ENCODE peak calls at places on chromosomes 16 and 17, in seven cellular contexts. One of them, this sample, is unnamed.

GRCh38 chr16:81913222-81913621 is 98.0 kb downstream of the SDR42E1 start:
- DNase-seq in mesenchymal stem cell: no peak
- DNase-seq in IMR-90: no peak
- DNase-seq in H1: no peak
- DNase-seq in trophoblast cell: no peak
- DNase-seq in H9: no peak
- DNase-seq in mesendoderm: no peak
- DNase-seq in this sample: no peak

GRCh38 chr16:87765473-87765775 is 362 bp downstream of the KLHDC4 start:
- DNase-seq in H9: no peak
- DNase-seq in H1: no peak
- DNase-seq in trophoblast cell: no peak
- DNase-seq in mesendoderm: peak
- DNase-seq in IMR-90: peak
- DNase-seq in mesenchymal stem cell: peak
- DNase-seq in this sample: no peak

GRCh38 chr17:81483085-81483861 is 29.3 kb downstream of the ACTG1 start:
- DNase-seq in H9: peak
- DNase-seq in IMR-90: no peak
- DNase-seq in mesenchymal stem cell: peak
- DNase-seq in mesendoderm: no peak
- DNase-seq in H1: peak
- DNase-seq in trophoblast cell: no peak
- DNase-seq in this sample: no peak

GRCh38 chr16:11672206-11673090 is 4.2 kb downstream of the SNN start:
- DNase-seq in mesenchymal stem cell: no peak
- DNase-seq in trophoblast cell: no peak
- DNase-seq in IMR-90: no peak
- DNase-seq in H1: no peak
- DNase-seq in mesendoderm: no peak
- DNase-seq in H9: no peak
- DNase-seq in this sample: no peak

GRCh38 chr17:49742256-49742655 is 21.7 kb downstream of the FAM117A start:
- DNase-seq in mesenchymal stem cell: no peak
- DNase-seq in H1: no peak
- DNase-seq in IMR-90: peak
- DNase-seq in mesendoderm: no peak
- DNase-seq in trophoblast cell: no peak
- DNase-seq in H9: no peak
- DNase-seq in this sample: no peak

GRCh38 chr16:67241008-67241900 is 6.0 kb downstream of the FHOD1 start:
- DNase-seq in mesendoderm: peak
- DNase-seq in trophoblast cell: peak
- DNase-seq in IMR-90: peak
- DNase-seq in H1: no peak
- DNase-seq in H9: peak
- DNase-seq in mesenchymal stem cell: peak
- DNase-seq in this sample: no peak

GRCh38 chr16:10490141-10490540 is 90.3 kb downstream of the EMP2 start:
- DNase-seq in mesenchymal stem cell: no peak
- DNase-seq in trophoblast cell: no peak
- DNase-seq in mesendoderm: no peak
- DNase-seq in H9: no peak
- DNase-seq in IMR-90: no peak
- DNase-seq in H1: no peak
- DNase-seq in this sample: no peak

GRCh38 chr16:72995151-72995881 is 52.6 kb downstream of the ZFHX3 start:
- DNase-seq in mesenchymal stem cell: peak
- DNase-seq in trophoblast cell: no peak
- DNase-seq in H1: peak
- DNase-seq in mesendoderm: peak
- DNase-seq in IMR-90: no peak
- DNase-seq in H9: peak
- DNase-seq in this sample: peak

GRCh38 chr17:45143767-45144198 is 4.5 kb upstream of the HEXIM1 start:
- DNase-seq in mesendoderm: peak
- DNase-seq in IMR-90: peak
- DNase-seq in H9: peak
- DNase-seq in mesenchymal stem cell: peak
- DNase-seq in H1: no peak
- DNase-seq in trophoblast cell: no peak
- DNase-seq in this sample: no peak

GRCh38 chr17:40251576-40251975 is 32.5 kb downstream of the WIPF2 start:
- DNase-seq in mesendoderm: no peak
- DNase-seq in mesenchymal stem cell: peak
- DNase-seq in IMR-90: peak
- DNase-seq in H9: no peak
- DNase-seq in H1: no peak
- DNase-seq in trophoblast cell: no peak
- DNase-seq in this sample: no peak

GRCh38 chr16:67055712-67056487 is 27.0 kb downstream of the CBFB start:
- DNase-seq in H1: no peak
- DNase-seq in mesenchymal stem cell: peak
- DNase-seq in mesendoderm: no peak
- DNase-seq in trophoblast cell: peak
- DNase-seq in IMR-90: peak
- DNase-seq in H9: no peak
- DNase-seq in this sample: no peak

GRCh38 chr16:2953706-2954105 is 10.4 kb upstream of the KREMEN2 start:
- DNase-seq in mesenchymal stem cell: no peak
- DNase-seq in IMR-90: no peak
- DNase-seq in H9: peak
- DNase-seq in trophoblast cell: no peak
- DNase-seq in mesendoderm: no peak
- DNase-seq in H1: no peak
- DNase-seq in this sample: no peak

GRCh38 chr17:75039238-75039637 is 7.5 kb downstream of the ATP5PD start:
- DNase-seq in trophoblast cell: no peak
- DNase-seq in IMR-90: no peak
- DNase-seq in mesendoderm: no peak
- DNase-seq in mesenchymal stem cell: no peak
- DNase-seq in H9: no peak
- DNase-seq in H1: no peak
- DNase-seq in this sample: no peak

GRCh38 chr16:68214726-68215125 is 21.2 kb downstream of the ESRP2 start:
- DNase-seq in H9: no peak
- DNase-seq in trophoblast cell: no peak
- DNase-seq in IMR-90: no peak
- DNase-seq in mesendoderm: no peak
- DNase-seq in mesenchymal stem cell: no peak
- DNase-seq in H1: no peak
- DNase-seq in this sample: no peak

GRCh38 chr17:64441772-64442549 is 7.0 kb upstream of the MILR1 start:
- DNase-seq in mesendoderm: no peak
- DNase-seq in H9: no peak
- DNase-seq in trophoblast cell: peak
- DNase-seq in H1: no peak
- DNase-seq in mesenchymal stem cell: peak
- DNase-seq in IMR-90: peak
- DNase-seq in this sample: no peak

GRCh38 chr16:70375636-70376611 is 29.2 kb downstream of the DDX19A start:
- DNase-seq in H1: no peak
- DNase-seq in mesenchymal stem cell: no peak
- DNase-seq in H9: no peak
- DNase-seq in mesendoderm: peak
- DNase-seq in IMR-90: no peak
- DNase-seq in trophoblast cell: no peak
- DNase-seq in this sample: no peak

GRCh38 chr17:51684214-51684613 is 423.9 kb downstream of the UTP18 start:
- DNase-seq in H9: peak
- DNase-seq in mesenchymal stem cell: no peak
- DNase-seq in H1: no peak
- DNase-seq in mesendoderm: no peak
- DNase-seq in trophoblast cell: no peak
- DNase-seq in IMR-90: no peak
- DNase-seq in this sample: no peak

GRCh38 chr17:51683291-51683690 is 422.9 kb downstream of the UTP18 start:
- DNase-seq in mesenchymal stem cell: no peak
- DNase-seq in IMR-90: no peak
- DNase-seq in trophoblast cell: no peak
- DNase-seq in H9: peak
- DNase-seq in mesendoderm: no peak
- DNase-seq in H1: no peak
- DNase-seq in this sample: no peak

GRCh38 chr17:51692917-51693316 is 432.6 kb downstream of the UTP18 start:
- DNase-seq in mesenchymal stem cell: no peak
- DNase-seq in mesendoderm: no peak
- DNase-seq in IMR-90: no peak
- DNase-seq in trophoblast cell: no peak
- DNase-seq in H9: peak
- DNase-seq in H1: peak
- DNase-seq in this sample: peak

GRCh38 chr17:51682115-51682514 is 421.8 kb downstream of the UTP18 start:
- DNase-seq in trophoblast cell: no peak
- DNase-seq in H1: no peak
- DNase-seq in mesenchymal stem cell: no peak
- DNase-seq in H9: peak
- DNase-seq in IMR-90: no peak
- DNase-seq in mesendoderm: no peak
- DNase-seq in this sample: no peak

GRCh38 chr17:51687887-51688286 is 427.5 kb downstream of the UTP18 start:
- DNase-seq in mesenchymal stem cell: no peak
- DNase-seq in H9: peak
- DNase-seq in mesendoderm: no peak
- DNase-seq in trophoblast cell: no peak
- DNase-seq in H1: no peak
- DNase-seq in IMR-90: no peak
- DNase-seq in this sample: no peak
- H3K23ac ChIP-seq in mesenchymal stem cell: no peak
- H3K23ac ChIP-seq in H9: no peak
- H3K23ac ChIP-seq in mesendoderm: no peak
- H3K23ac ChIP-seq in trophoblast cell: no peak
- H3K23ac ChIP-seq in H1: no peak
- H3K23ac ChIP-seq in IMR-90: no peak
- H3K23ac ChIP-seq in this sample: no peak

GRCh38 chr17:2695961-2696760 is 15.4 kb downstream of the CLUH start:
- DNase-seq in mesenchymal stem cell: no peak
- DNase-seq in H1: no peak
- DNase-seq in IMR-90: no peak
- DNase-seq in H9: no peak
- DNase-seq in mesendoderm: no peak
- DNase-seq in trophoblast cell: no peak
- DNase-seq in this sample: no peak

GRCh38 chr17:2695243-2695960 is 16.2 kb downstream of the CLUH start:
- DNase-seq in H1: no peak
- DNase-seq in mesenchymal stem cell: no peak
- DNase-seq in IMR-90: no peak
- DNase-seq in trophoblast cell: no peak
- DNase-seq in H9: no peak
- DNase-seq in mesendoderm: no peak
- DNase-seq in this sample: no peak

GRCh38 chr17:2693561-2694380 is 17.8 kb downstream of the CLUH start:
- DNase-seq in IMR-90: no peak
- DNase-seq in mesenchymal stem cell: no peak
- DNase-seq in trophoblast cell: no peak
- DNase-seq in H9: no peak
- DNase-seq in H1: no peak
- DNase-seq in mesendoderm: no peak
- DNase-seq in this sample: no peak

GRCh38 chr17:2692781-2693135 is 18.8 kb downstream of the CLUH start:
- DNase-seq in H1: no peak
- DNase-seq in IMR-90: no peak
- DNase-seq in trophoblast cell: no peak
- DNase-seq in H9: no peak
- DNase-seq in mesendoderm: no peak
- DNase-seq in mesenchymal stem cell: no peak
- DNase-seq in this sample: no peak

DNA sequence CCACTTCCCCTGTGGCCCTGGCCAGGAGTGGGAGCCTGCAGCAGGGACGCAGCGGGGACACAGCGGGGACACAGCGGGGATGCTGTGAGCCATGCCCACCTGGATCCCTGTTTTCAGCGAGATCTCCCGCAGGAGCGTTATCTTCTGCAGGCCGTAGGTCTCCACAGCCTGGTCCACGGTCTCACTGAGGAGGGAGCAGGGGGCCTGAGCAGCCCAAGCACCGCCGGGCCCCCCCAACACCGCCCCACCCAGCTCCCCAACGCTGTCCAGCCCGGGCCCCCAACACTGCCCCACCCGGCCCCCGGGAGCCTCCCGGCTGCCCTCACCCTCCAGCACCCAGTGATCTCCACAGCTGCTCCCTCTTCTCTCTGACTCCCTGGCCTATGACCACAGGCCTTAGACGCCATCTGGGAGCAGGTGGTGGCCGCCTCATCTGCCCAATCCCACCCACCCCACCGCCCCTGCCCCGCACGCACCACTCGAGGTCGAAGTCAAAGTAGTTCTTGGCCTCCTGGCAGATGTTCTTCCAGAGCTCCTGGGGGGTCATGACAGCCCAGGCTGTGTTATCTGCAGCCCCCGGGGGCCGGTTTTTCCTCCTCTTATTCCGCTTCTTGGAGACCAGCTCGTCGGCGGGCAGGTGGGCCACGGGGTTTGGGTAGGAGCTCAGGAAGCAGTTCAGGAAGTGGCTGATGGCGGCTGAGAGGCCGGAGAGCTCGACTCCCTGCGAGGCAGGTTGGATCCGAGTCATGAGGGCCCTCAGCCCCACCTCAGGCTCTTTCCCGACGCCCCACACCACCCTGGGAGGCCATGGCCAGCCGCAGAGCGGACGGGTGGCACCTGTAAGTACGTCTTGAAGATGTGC is 17.0 kb downstream of the CLUH start:
- DNase-seq in mesendoderm: no peak
- DNase-seq in H9: no peak
- DNase-seq in IMR-90: no peak
- DNase-seq in H1: no peak
- DNase-seq in mesenchymal stem cell: no peak
- DNase-seq in trophoblast cell: no peak
- DNase-seq in this sample: no peak
- H3K23ac ChIP-seq in mesendoderm: no peak
- H3K23ac ChIP-seq in H9: no peak
- H3K23ac ChIP-seq in IMR-90: no peak
- H3K23ac ChIP-seq in H1: no peak
- H3K23ac ChIP-seq in mesenchymal stem cell: peak
- H3K23ac ChIP-seq in trophoblast cell: no peak
- H3K23ac ChIP-seq in this sample: no peak

DNA sequence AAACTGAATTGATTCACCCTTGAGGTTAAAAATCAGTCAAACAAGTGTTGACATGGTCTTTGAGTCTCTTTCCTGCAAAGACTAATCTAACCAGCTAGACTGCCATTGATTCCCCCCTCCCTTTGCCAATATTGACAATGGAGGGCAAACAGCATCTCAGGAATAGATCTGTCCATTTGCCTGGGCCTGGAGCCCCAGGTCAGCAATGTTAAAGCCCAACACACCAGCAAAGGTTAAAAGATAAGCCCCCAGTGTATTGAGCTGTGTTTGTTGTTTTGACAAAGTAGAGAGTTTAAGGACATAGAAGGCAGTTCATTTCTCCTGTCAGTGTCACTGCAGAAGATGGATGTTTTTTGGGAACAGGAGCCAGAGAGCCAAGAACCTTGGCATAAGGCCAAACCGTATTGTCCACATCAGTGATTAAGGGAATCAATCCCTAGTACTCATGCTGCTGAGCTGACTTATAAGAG is 117.0 kb upstream of the COX10 start:
- DNase-seq in H9: no peak
- DNase-seq in trophoblast cell: no peak
- DNase-seq in mesendoderm: no peak
- DNase-seq in H1: no peak
- DNase-seq in IMR-90: no peak
- DNase-seq in mesenchymal stem cell: no peak
- DNase-seq in this sample: no peak
- H3K23ac ChIP-seq in H9: no peak
- H3K23ac ChIP-seq in trophoblast cell: no peak
- H3K23ac ChIP-seq in mesendoderm: no peak
- H3K23ac ChIP-seq in H1: no peak
- H3K23ac ChIP-seq in IMR-90: no peak
- H3K23ac ChIP-seq in mesenchymal stem cell: no peak
- H3K23ac ChIP-seq in this sample: no peak

GRCh38 chr17:79484600-79485398 is 126.1 kb downstream of the RBFOX3 start:
- DNase-seq in IMR-90: no peak
- DNase-seq in H1: no peak
- DNase-seq in H9: no peak
- DNase-seq in mesenchymal stem cell: no peak
- DNase-seq in trophoblast cell: no peak
- DNase-seq in mesendoderm: no peak
- DNase-seq in this sample: no peak
- H3K23ac ChIP-seq in IMR-90: no peak
- H3K23ac ChIP-seq in H1: no peak
- H3K23ac ChIP-seq in H9: no peak
- H3K23ac ChIP-seq in mesenchymal stem cell: no peak
- H3K23ac ChIP-seq in trophoblast cell: no peak
- H3K23ac ChIP-seq in mesendoderm: no peak
- H3K23ac ChIP-seq in this sample: no peak